ENCODE peak calls at places on chromosomes 2 and 18, in eight cellular contexts. One of them, this sample, is unnamed.

GRCh38 chr2:219752731-219753130 is 125.3 kb downstream of the SLC4A3 start:
- DNase-seq in right atrium auricular region: no peak
- DNase-seq in AG09309: no peak
- DNase-seq in HFFc6: peak
- DNase-seq in midbrain: no peak
- DNase-seq in left cardiac atrium: no peak
- DNase-seq in endothelial cell of umbilical vein: no peak
- DNase-seq in GM12865: no peak
- DNase-seq in this sample: no peak

GRCh38 chr18:22432672-22433137 is 15.0 kb upstream of the CTAGE1 start:
- DNase-seq in endothelial cell of umbilical vein: peak
- DNase-seq in GM12865: no peak
- DNase-seq in midbrain: no peak
- DNase-seq in right atrium auricular region: peak
- DNase-seq in AG09309: peak
- DNase-seq in left cardiac atrium: peak
- DNase-seq in HFFc6: peak
- DNase-seq in this sample: peak

GRCh38 chr2:147356157-147356556 is 488.7 kb upstream of the ACVR2A start:
- DNase-seq in AG09309: no peak
- DNase-seq in left cardiac atrium: no peak
- DNase-seq in HFFc6: no peak
- DNase-seq in endothelial cell of umbilical vein: no peak
- DNase-seq in right atrium auricular region: no peak
- DNase-seq in GM12865: peak
- DNase-seq in midbrain: no peak
- DNase-seq in this sample: no peak

GRCh38 chr2:1814616-1815015 is 70.3 kb upstream of the PXDN start:
- DNase-seq in GM12865: no peak
- DNase-seq in right atrium auricular region: no peak
- DNase-seq in HFFc6: no peak
- DNase-seq in midbrain: no peak
- DNase-seq in endothelial cell of umbilical vein: no peak
- DNase-seq in AG09309: no peak
- DNase-seq in left cardiac atrium: no peak
- DNase-seq in this sample: no peak

GRCh38 chr2:119407430-119408220 is 24.0 kb upstream of the TMEM37 start:
- DNase-seq in right atrium auricular region: no peak
- DNase-seq in left cardiac atrium: no peak
- DNase-seq in GM12865: peak
- DNase-seq in HFFc6: peak
- DNase-seq in AG09309: no peak
- DNase-seq in endothelial cell of umbilical vein: peak
- DNase-seq in midbrain: peak
- DNase-seq in this sample: peak

GRCh38 chr2:26478366-26478765 is 442 bp upstream of the OTOF start:
- DNase-seq in right atrium auricular region: no peak
- DNase-seq in GM12865: no peak
- DNase-seq in left cardiac atrium: no peak
- DNase-seq in endothelial cell of umbilical vein: no peak
- DNase-seq in HFFc6: no peak
- DNase-seq in AG09309: no peak
- DNase-seq in midbrain: no peak
- DNase-seq in this sample: no peak

GRCh38 chr2:76415821-76416220 is 705.1 kb upstream of the GCFC2 start:
- DNase-seq in AG09309: no peak
- DNase-seq in endothelial cell of umbilical vein: no peak
- DNase-seq in midbrain: no peak
- DNase-seq in left cardiac atrium: no peak
- DNase-seq in GM12865: peak
- DNase-seq in right atrium auricular region: no peak
- DNase-seq in HFFc6: no peak
- DNase-seq in this sample: no peak

GRCh38 chr2:190119948-190120347 is 57.4 kb upstream of the MSTN start:
- DNase-seq in right atrium auricular region: no peak
- DNase-seq in left cardiac atrium: no peak
- DNase-seq in midbrain: no peak
- DNase-seq in AG09309: no peak
- DNase-seq in endothelial cell of umbilical vein: peak
- DNase-seq in HFFc6: no peak
- DNase-seq in GM12865: no peak
- DNase-seq in this sample: peak

GRCh38 chr2:159807183-159808037 is 9.4 kb upstream of the CD302 start:
- DNase-seq in AG09309: no peak
- DNase-seq in left cardiac atrium: no peak
- DNase-seq in midbrain: peak
- DNase-seq in GM12865: peak
- DNase-seq in right atrium auricular region: no peak
- DNase-seq in endothelial cell of umbilical vein: peak
- DNase-seq in HFFc6: peak
- DNase-seq in this sample: peak

GRCh38 chr18:11160303-11160702 is 10.9 kb upstream of the PIEZO2 start:
- DNase-seq in midbrain: no peak
- DNase-seq in right atrium auricular region: no peak
- DNase-seq in AG09309: no peak
- DNase-seq in HFFc6: no peak
- DNase-seq in endothelial cell of umbilical vein: no peak
- DNase-seq in left cardiac atrium: no peak
- DNase-seq in GM12865: no peak
- DNase-seq in this sample: no peak

GRCh38 chr18:80103231-80103630 is 5.8 kb upstream of the ADNP2 start:
- DNase-seq in left cardiac atrium: no peak
- DNase-seq in endothelial cell of umbilical vein: no peak
- DNase-seq in HFFc6: peak
- DNase-seq in midbrain: no peak
- DNase-seq in AG09309: peak
- DNase-seq in GM12865: no peak
- DNase-seq in right atrium auricular region: no peak
- DNase-seq in this sample: peak

GRCh38 chr18:76839395-76839794 is 17.0 kb downstream of the ZNF236 start:
- DNase-seq in right atrium auricular region: no peak
- DNase-seq in left cardiac atrium: no peak
- DNase-seq in endothelial cell of umbilical vein: no peak
- DNase-seq in HFFc6: no peak
- DNase-seq in AG09309: no peak
- DNase-seq in GM12865: no peak
- DNase-seq in midbrain: no peak
- DNase-seq in this sample: no peak

GRCh38 chr2:36650031-36650430 is 46.5 kb upstream of the VIT start:
- DNase-seq in right atrium auricular region: no peak
- DNase-seq in midbrain: no peak
- DNase-seq in AG09309: peak
- DNase-seq in GM12865: peak
- DNase-seq in endothelial cell of umbilical vein: peak
- DNase-seq in left cardiac atrium: no peak
- DNase-seq in HFFc6: peak
- DNase-seq in this sample: peak

GRCh38 chr2:238914648-238915015 is 66.7 kb downstream of the TWIST2 start:
- DNase-seq in right atrium auricular region: no peak
- DNase-seq in endothelial cell of umbilical vein: no peak
- DNase-seq in AG09309: no peak
- DNase-seq in midbrain: no peak
- DNase-seq in left cardiac atrium: peak
- DNase-seq in HFFc6: peak
- DNase-seq in GM12865: no peak
- DNase-seq in this sample: peak

GRCh38 chr2:234243871-234244565 is 193.5 kb downstream of the SPP2 start:
- DNase-seq in left cardiac atrium: no peak
- DNase-seq in AG09309: no peak
- DNase-seq in HFFc6: no peak
- DNase-seq in GM12865: peak
- DNase-seq in endothelial cell of umbilical vein: peak
- DNase-seq in right atrium auricular region: no peak
- DNase-seq in midbrain: no peak
- DNase-seq in this sample: peak

GRCh38 chr2:50395510-50396300 is 636.2 kb downstream of the NRXN1 start:
- DNase-seq in AG09309: no peak
- DNase-seq in HFFc6: no peak
- DNase-seq in endothelial cell of umbilical vein: no peak
- DNase-seq in left cardiac atrium: no peak
- DNase-seq in GM12865: peak
- DNase-seq in right atrium auricular region: no peak
- DNase-seq in midbrain: no peak
- DNase-seq in this sample: no peak

GRCh38 chr18:7754725-7755181 is 187.6 kb downstream of the PTPRM start:
- DNase-seq in left cardiac atrium: peak
- DNase-seq in endothelial cell of umbilical vein: no peak
- DNase-seq in midbrain: no peak
- DNase-seq in GM12865: no peak
- DNase-seq in right atrium auricular region: no peak
- DNase-seq in AG09309: no peak
- DNase-seq in HFFc6: no peak
- DNase-seq in this sample: no peak

GRCh38 chr2:10326707-10327594 is 24.2 kb downstream of the HPCAL1 start:
- DNase-seq in left cardiac atrium: peak
- DNase-seq in right atrium auricular region: no peak
- DNase-seq in GM12865: no peak
- DNase-seq in HFFc6: no peak
- DNase-seq in midbrain: no peak
- DNase-seq in endothelial cell of umbilical vein: no peak
- DNase-seq in AG09309: no peak
- DNase-seq in this sample: peak

GRCh38 chr2:88627856-88628568 is 748 bp upstream of the EIF2AK3 start:
- DNase-seq in GM12865: peak
- DNase-seq in endothelial cell of umbilical vein: no peak
- DNase-seq in AG09309: peak
- DNase-seq in right atrium auricular region: peak
- DNase-seq in HFFc6: peak
- DNase-seq in midbrain: no peak
- DNase-seq in left cardiac atrium: peak
- DNase-seq in this sample: peak

GRCh38 chr2:173053043-173053699 is 22.5 kb upstream of the MAP3K20 start:
- DNase-seq in endothelial cell of umbilical vein: no peak
- DNase-seq in HFFc6: no peak
- DNase-seq in midbrain: no peak
- DNase-seq in AG09309: no peak
- DNase-seq in GM12865: no peak
- DNase-seq in right atrium auricular region: no peak
- DNase-seq in left cardiac atrium: no peak
- DNase-seq in this sample: peak

GRCh38 chr2:191212119-191212518 is 33.1 kb upstream of the MYO1B start:
- DNase-seq in HFFc6: no peak
- DNase-seq in GM12865: no peak
- DNase-seq in right atrium auricular region: no peak
- DNase-seq in endothelial cell of umbilical vein: no peak
- DNase-seq in left cardiac atrium: no peak
- DNase-seq in midbrain: no peak
- DNase-seq in AG09309: no peak
- DNase-seq in this sample: no peak

GRCh38 chr2:222943820-222944219 is 83.0 kb downstream of the ACSL3 start:
- DNase-seq in midbrain: no peak
- DNase-seq in GM12865: peak
- DNase-seq in right atrium auricular region: no peak
- DNase-seq in left cardiac atrium: no peak
- DNase-seq in endothelial cell of umbilical vein: no peak
- DNase-seq in HFFc6: peak
- DNase-seq in AG09309: no peak
- DNase-seq in this sample: no peak

GRCh38 chr2:206442854-206443734 is at the start of gene ADAM23:
- DNase-seq in HFFc6: no peak
- DNase-seq in AG09309: no peak
- DNase-seq in right atrium auricular region: no peak
- DNase-seq in left cardiac atrium: peak
- DNase-seq in endothelial cell of umbilical vein: peak
- DNase-seq in GM12865: peak
- DNase-seq in midbrain: peak
- DNase-seq in this sample: peak

GRCh38 chr2:113203217-113203530 is 29.4 kb downstream of the PSD4 start:
- DNase-seq in left cardiac atrium: no peak
- DNase-seq in HFFc6: no peak
- DNase-seq in right atrium auricular region: no peak
- DNase-seq in endothelial cell of umbilical vein: no peak
- DNase-seq in midbrain: no peak
- DNase-seq in GM12865: no peak
- DNase-seq in AG09309: no peak
- DNase-seq in this sample: no peak

GRCh38 chr2:95292623-95293260 is 4.4 kb upstream of the KCNIP3 start:
- DNase-seq in GM12865: no peak
- DNase-seq in endothelial cell of umbilical vein: no peak
- DNase-seq in right atrium auricular region: no peak
- DNase-seq in HFFc6: peak
- DNase-seq in midbrain: no peak
- DNase-seq in left cardiac atrium: no peak
- DNase-seq in AG09309: no peak
- DNase-seq in this sample: no peak

GRCh38 chr2:119463136-119463535 is 31.5 kb downstream of the TMEM37 start:
- DNase-seq in midbrain: no peak
- DNase-seq in right atrium auricular region: no peak
- DNase-seq in GM12865: peak
- DNase-seq in HFFc6: no peak
- DNase-seq in AG09309: no peak
- DNase-seq in left cardiac atrium: no peak
- DNase-seq in endothelial cell of umbilical vein: no peak
- DNase-seq in this sample: no peak

GRCh38 chr2:159744363-159744762 is 32.1 kb downstream of the MARCHF7 start:
- DNase-seq in GM12865: no peak
- DNase-seq in HFFc6: no peak
- DNase-seq in endothelial cell of umbilical vein: peak
- DNase-seq in left cardiac atrium: no peak
- DNase-seq in AG09309: no peak
- DNase-seq in right atrium auricular region: no peak
- DNase-seq in midbrain: no peak
- DNase-seq in this sample: peak

This sample was measured in lung microvascular endothelial cell.